ENCODE peak calls at places on chromosomes 11 and 22, in seven cellular contexts. One of them, this sample, is unnamed.

GRCh38 chr11:75239551-75240290 is 853 bp upstream of the TPBGL start:
- DNase-seq in AG04450: no peak
- DNase-seq in SK-MEL-5: no peak
- DNase-seq in anterior cingulate cortex: no peak
- DNase-seq in fibroblast of mammary gland: no peak
- DNase-seq in EH: no peak
- DNase-seq in T-helper 2 cell: no peak
- DNase-seq in this sample: no peak

GRCh38 chr11:85182437-85183109 is 444.6 kb downstream of the DLG2 start:
- DNase-seq in anterior cingulate cortex: no peak
- DNase-seq in SK-MEL-5: peak
- DNase-seq in fibroblast of mammary gland: peak
- DNase-seq in EH: no peak
- DNase-seq in T-helper 2 cell: no peak
- DNase-seq in AG04450: no peak
- DNase-seq in this sample: no peak

GRCh38 chr11:68329993-68330699 is 17.8 kb downstream of the LRP5 start:
- DNase-seq in AG04450: no peak
- DNase-seq in anterior cingulate cortex: no peak
- DNase-seq in SK-MEL-5: no peak
- DNase-seq in T-helper 2 cell: no peak
- DNase-seq in EH: peak
- DNase-seq in fibroblast of mammary gland: no peak
- DNase-seq in this sample: no peak

GRCh38 chr11:35714882-35715612 is 52.5 kb downstream of the TRIM44 start:
- DNase-seq in EH: peak
- DNase-seq in T-helper 2 cell: no peak
- DNase-seq in AG04450: no peak
- DNase-seq in anterior cingulate cortex: no peak
- DNase-seq in fibroblast of mammary gland: peak
- DNase-seq in SK-MEL-5: no peak
- DNase-seq in this sample: peak

GRCh38 chr22:23400286-23400981 is 179.7 kb downstream of the IGLL1 start:
- DNase-seq in T-helper 2 cell: no peak
- DNase-seq in SK-MEL-5: no peak
- DNase-seq in anterior cingulate cortex: no peak
- DNase-seq in AG04450: no peak
- DNase-seq in EH: no peak
- DNase-seq in fibroblast of mammary gland: no peak
- DNase-seq in this sample: no peak

GRCh38 chr22:50012201-50013181 is at the start of gene IL17REL:
- DNase-seq in EH: peak
- DNase-seq in anterior cingulate cortex: no peak
- DNase-seq in fibroblast of mammary gland: no peak
- DNase-seq in AG04450: no peak
- DNase-seq in T-helper 2 cell: no peak
- DNase-seq in SK-MEL-5: no peak
- DNase-seq in this sample: no peak

GRCh38 chr11:126433989-126434949 is 78.8 kb downstream of the ST3GAL4 start:
- DNase-seq in T-helper 2 cell: no peak
- DNase-seq in AG04450: no peak
- DNase-seq in SK-MEL-5: no peak
- DNase-seq in EH: no peak
- DNase-seq in anterior cingulate cortex: no peak
- DNase-seq in fibroblast of mammary gland: no peak
- DNase-seq in this sample: no peak

GRCh38 chr11:128903248-128904041 is 12.3 kb downstream of the KCNJ5 start:
- DNase-seq in SK-MEL-5: no peak
- DNase-seq in fibroblast of mammary gland: no peak
- DNase-seq in anterior cingulate cortex: no peak
- DNase-seq in T-helper 2 cell: no peak
- DNase-seq in EH: peak
- DNase-seq in AG04450: no peak
- DNase-seq in this sample: no peak

GRCh38 chr11:44904261-44905080 is 46.2 kb downstream of the TP53I11 start:
- DNase-seq in anterior cingulate cortex: no peak
- DNase-seq in T-helper 2 cell: no peak
- DNase-seq in SK-MEL-5: no peak
- DNase-seq in AG04450: no peak
- DNase-seq in fibroblast of mammary gland: no peak
- DNase-seq in EH: no peak
- DNase-seq in this sample: no peak

GRCh38 chr11:315051-315481 is 1.2 kb downstream of the IFITM1 start:
- DNase-seq in anterior cingulate cortex: no peak
- DNase-seq in fibroblast of mammary gland: no peak
- DNase-seq in SK-MEL-5: no peak
- DNase-seq in AG04450: no peak
- DNase-seq in EH: no peak
- DNase-seq in T-helper 2 cell: no peak
- DNase-seq in this sample: no peak

GRCh38 chr11:70433966-70434812 is 35.9 kb downstream of the CTTN start:
- DNase-seq in SK-MEL-5: no peak
- DNase-seq in AG04450: no peak
- DNase-seq in T-helper 2 cell: no peak
- DNase-seq in anterior cingulate cortex: no peak
- DNase-seq in EH: no peak
- DNase-seq in fibroblast of mammary gland: no peak
- DNase-seq in this sample: no peak